ENCODE peak calls at places on chromosome 21, in four cellular contexts. One of them, this sample, is unnamed.

GRCh38 chr21:15549671-15550070 is 180.1 kb upstream of the USP25 start:
- DNase-seq in cerebellum: no peak
- DNase-seq in D721Med: no peak
- DNase-seq in T-cell: no peak
- DNase-seq in this sample: no peak

GRCh38 chr21:15688809-15689208 is 41.0 kb upstream of the USP25 start:
- DNase-seq in cerebellum: no peak
- DNase-seq in D721Med: no peak
- DNase-seq in T-cell: no peak
- DNase-seq in this sample: no peak

GRCh38 chr21:44010429-44010828 is 1.7 kb upstream of the TRAPPC10 start:
- DNase-seq in cerebellum: no peak
- DNase-seq in D721Med: no peak
- DNase-seq in T-cell: no peak
- DNase-seq in this sample: no peak

GRCh38 chr21:46298083-46298412 is 11.9 kb downstream of the YBEY start:
- DNase-seq in cerebellum: peak; percentile 37
- DNase-seq in D721Med: no peak
- DNase-seq in T-cell: no peak
- DNase-seq in this sample: no peak

GRCh38 chr21:45074818-45075605 is 632 bp downstream of the ADARB1 start:
- DNase-seq in cerebellum: no peak
- DNase-seq in D721Med: no peak
- DNase-seq in T-cell: no peak
- DNase-seq in this sample: peak; percentile 29

GRCh38 chr21:32336711-32337110 is 38.1 kb downstream of the MRAP start:
- DNase-seq in cerebellum: no peak
- DNase-seq in D721Med: no peak
- DNase-seq in T-cell: no peak
- DNase-seq in this sample: no peak

GRCh38 chr21:16071082-16071481 is 341.3 kb downstream of the USP25 start:
- DNase-seq in cerebellum: peak; percentile 71
- DNase-seq in D721Med: no peak
- DNase-seq in T-cell: no peak
- DNase-seq in this sample: no peak

GRCh38 chr21:42319851-42320602 is 4.8 kb upstream of the TFF3 start:
- DNase-seq in cerebellum: no peak
- DNase-seq in D721Med: no peak
- DNase-seq in T-cell: no peak
- DNase-seq in this sample: peak; percentile 72

GRCh38 chr21:45525910-45526306 is 16.3 kb downstream of the SLC19A1 start:
- DNase-seq in cerebellum: no peak
- DNase-seq in D721Med: no peak
- DNase-seq in T-cell: no peak
- DNase-seq in this sample: no peak

GRCh38 chr21:41098481-41098880 is 69.5 kb upstream of the BACE2 start:
- DNase-seq in cerebellum: no peak
- DNase-seq in D721Med: no peak
- DNase-seq in T-cell: no peak
- DNase-seq in this sample: no peak

GRCh38 chr21:33069994-33070811 is at the start of gene OLIG1:
- DNase-seq in cerebellum: peak; percentile 80
- DNase-seq in D721Med: peak; percentile 78
- DNase-seq in T-cell: peak; percentile 10
- DNase-seq in this sample: peak; percentile 22

GRCh38 chr21:44509539-44509938 is 30.5 kb downstream of the KRTAP10-1 start:
- DNase-seq in cerebellum: peak; percentile 8
- DNase-seq in D721Med: no peak
- DNase-seq in T-cell: no peak
- DNase-seq in this sample: peak; percentile 96

GRCh38 chr21:41519806-41520559 is 12.0 kb upstream of the TMPRSS2 start:
- DNase-seq in cerebellum: no peak
- DNase-seq in D721Med: no peak
- DNase-seq in T-cell: no peak
- DNase-seq in this sample: no peak

GRCh38 chr21:39515684-39516083 is 63.9 kb downstream of the SH3BGR start:
- DNase-seq in cerebellum: no peak
- DNase-seq in D721Med: no peak
- DNase-seq in T-cell: no peak
- DNase-seq in this sample: no peak

GRCh38 chr21:43598416-43599120 is 60.7 kb downstream of the HSF2BP start:
- DNase-seq in cerebellum: no peak
- DNase-seq in D721Med: no peak
- DNase-seq in T-cell: no peak
- DNase-seq in this sample: no peak

GRCh38 chr21:21003701-21004100 is 5.5 kb downstream of the NCAM2 start:
- DNase-seq in cerebellum: no peak
- DNase-seq in D721Med: no peak
- DNase-seq in T-cell: no peak
- DNase-seq in this sample: no peak

GRCh38 chr21:26227146-26227545 is 56.6 kb upstream of the APP start:
- DNase-seq in cerebellum: no peak
- DNase-seq in D721Med: no peak
- DNase-seq in T-cell: no peak
- DNase-seq in this sample: no peak

GRCh38 chr21:31366825-31367224 is 22.8 kb upstream of the TIAM1 start:
- DNase-seq in cerebellum: peak; percentile 51
- DNase-seq in D721Med: no peak
- DNase-seq in T-cell: no peak
- DNase-seq in this sample: no peak

GRCh38 chr21:45409466-45410150 is 4.6 kb downstream of the COL18A1 start:
- DNase-seq in cerebellum: no peak
- DNase-seq in D721Med: no peak
- DNase-seq in T-cell: no peak
- DNase-seq in this sample: peak; percentile 34

GRCh38 chr21:37762606-37763005 is 153.7 kb downstream of the KCNJ6 start:
- DNase-seq in cerebellum: no peak
- DNase-seq in D721Med: no peak
- DNase-seq in T-cell: no peak
- DNase-seq in this sample: no peak

GRCh38 chr21:33067457-33067856 is 2.5 kb upstream of the OLIG1 start:
- DNase-seq in cerebellum: no peak
- DNase-seq in D721Med: no peak
- DNase-seq in T-cell: no peak
- DNase-seq in this sample: no peak

GRCh38 chr21:31660134-31660565 is 657 bp downstream of the SOD1 start:
- DNase-seq in cerebellum: no peak
- DNase-seq in D721Med: no peak
- DNase-seq in T-cell: no peak
- DNase-seq in this sample: no peak

GRCh38 chr21:41832230-41833137 is 46.7 kb downstream of the PRDM15 start:
- DNase-seq in cerebellum: no peak
- DNase-seq in D721Med: no peak
- DNase-seq in T-cell: no peak
- DNase-seq in this sample: no peak

GRCh38 chr21:42377951-42378340 is 11.6 kb upstream of the TFF1 start:
- DNase-seq in cerebellum: no peak
- DNase-seq in D721Med: no peak
- DNase-seq in T-cell: no peak
- DNase-seq in this sample: no peak

GRCh38 chr21:21279193-21279901 is 281.1 kb downstream of the NCAM2 start:
- DNase-seq in cerebellum: no peak
- DNase-seq in D721Med: no peak
- DNase-seq in T-cell: no peak
- DNase-seq in this sample: no peak

GRCh38 chr21:44286086-44286715 is 525 bp downstream of the AIRE start:
- DNase-seq in cerebellum: no peak
- DNase-seq in D721Med: no peak
- DNase-seq in T-cell: no peak
- DNase-seq in this sample: no peak

GRCh38 chr21:8988696-8989095 is 1532.7 kb upstream of the TPTE start:
- DNase-seq in cerebellum: no peak
- DNase-seq in D721Med: no peak
- DNase-seq in T-cell: no peak
- DNase-seq in this sample: no peak

GRCh38 chr21:31872452-31873274 is at the start of gene HUNK:
- DNase-seq in cerebellum: peak; percentile 19
- DNase-seq in D721Med: peak; percentile 82
- DNase-seq in T-cell: no peak
- DNase-seq in this sample: peak; percentile 75

GRCh38 chr21:26715878-26716506 is 129.2 kb downstream of the ADAMTS1 start:
- DNase-seq in cerebellum: peak; percentile 51
- DNase-seq in D721Med: no peak
- DNase-seq in T-cell: no peak
- DNase-seq in this sample: peak; percentile 55

GRCh38 chr21:42653492-42654061 is at the start of gene PDE9A:
- DNase-seq in cerebellum: peak; percentile 55
- DNase-seq in D721Med: peak; percentile 75
- DNase-seq in T-cell: no peak
- DNase-seq in this sample: peak; percentile 45

GRCh38 chr21:32710069-32710784 is 17.6 kb downstream of the SYNJ1 start:
- DNase-seq in cerebellum: no peak
- DNase-seq in D721Med: no peak
- DNase-seq in T-cell: no peak
- DNase-seq in this sample: no peak

GRCh38 chr21:33551664-33552063 is 8.8 kb downstream of the SON start:
- DNase-seq in cerebellum: no peak
- DNase-seq in D721Med: no peak
- DNase-seq in T-cell: no peak
- DNase-seq in this sample: no peak